ENCODE peak calls at places on chromosome 4, in seven cellular contexts. U is GM12878, K is H1, B is K562, A is HepG2, D is HCT116, G is SK-N-SH. T is an unnamed sample.

GRCh38 chr4:83285022-83285387 is 407 bp upstream of the COQ2 start:
- DNase-seq in U (no peak), K (no peak), B (peak; percentile 11), A (no peak), D (no peak), G (peak; percentile 23), T (peak; percentile 25)

GRCh38 chr4:53656421-53656981 is 65.2 kb upstream of the LNX1 start:
- DNase-seq in U (no peak), K (no peak), B (no peak), A (no peak), D (no peak), G (no peak), T (peak; percentile 20)

GRCh38 chr4:119939066-119939995 is 127.3 kb downstream of the MAD2L1 start:
- DNase-seq in U (no peak), K (no peak), B (no peak), A (no peak), D (no peak), G (no peak), T (no peak)

GRCh38 chr4:66943117-66943516 is 602.2 kb downstream of the CENPC start:
- DNase-seq in U (no peak), K (no peak), B (no peak), A (no peak), D (no peak), G (no peak), T (no peak)

GRCh38 chr4:145808848-145809512 is 129.0 kb downstream of the C4orf51 start:
- DNase-seq in U (no peak), K (no peak), B (no peak), A (no peak), D (no peak), G (no peak), T (no peak)

GRCh38 chr4:98802673-98803286 is 126.2 kb downstream of the EIF4E start:
- DNase-seq in U (no peak), K (no peak), B (no peak), A (no peak), D (no peak), G (no peak), T (no peak)

GRCh38 chr4:182647901-182648300 is 269.3 kb downstream of the DCTD start:
- DNase-seq in U (no peak), K (no peak), B (no peak), A (no peak), D (no peak), G (no peak), T (no peak)

GRCh38 chr4:87785858-87786509 is 13.4 kb upstream of the IBSP start:
- DNase-seq in U (no peak), K (no peak), B (no peak), A (no peak), D (no peak), G (no peak), T (no peak)

GRCh38 chr4:25029479-25030282 is 1.1 kb downstream of the LGI2 start:
- DNase-seq in U (no peak), K (no peak), B (no peak), A (no peak), D (no peak), G (peak; percentile 9), T (no peak)
- TF ChIP-seq JUND in U (no peak), K (no peak), B (no peak), A (no peak), D (no peak), G (no peak), T (no peak)

GRCh38 chr4:27703771-27704170 is 843.1 kb downstream of the STIM2 start:
- DNase-seq in U (no peak), K (no peak), B (no peak), A (no peak), D (no peak), G (no peak), T (no peak)

GRCh38 chr4:27701563-27701962 is 840.9 kb downstream of the STIM2 start:
- DNase-seq in U (no peak), K (no peak), B (no peak), A (no peak), D (no peak), G (no peak), T (no peak)

DNA sequence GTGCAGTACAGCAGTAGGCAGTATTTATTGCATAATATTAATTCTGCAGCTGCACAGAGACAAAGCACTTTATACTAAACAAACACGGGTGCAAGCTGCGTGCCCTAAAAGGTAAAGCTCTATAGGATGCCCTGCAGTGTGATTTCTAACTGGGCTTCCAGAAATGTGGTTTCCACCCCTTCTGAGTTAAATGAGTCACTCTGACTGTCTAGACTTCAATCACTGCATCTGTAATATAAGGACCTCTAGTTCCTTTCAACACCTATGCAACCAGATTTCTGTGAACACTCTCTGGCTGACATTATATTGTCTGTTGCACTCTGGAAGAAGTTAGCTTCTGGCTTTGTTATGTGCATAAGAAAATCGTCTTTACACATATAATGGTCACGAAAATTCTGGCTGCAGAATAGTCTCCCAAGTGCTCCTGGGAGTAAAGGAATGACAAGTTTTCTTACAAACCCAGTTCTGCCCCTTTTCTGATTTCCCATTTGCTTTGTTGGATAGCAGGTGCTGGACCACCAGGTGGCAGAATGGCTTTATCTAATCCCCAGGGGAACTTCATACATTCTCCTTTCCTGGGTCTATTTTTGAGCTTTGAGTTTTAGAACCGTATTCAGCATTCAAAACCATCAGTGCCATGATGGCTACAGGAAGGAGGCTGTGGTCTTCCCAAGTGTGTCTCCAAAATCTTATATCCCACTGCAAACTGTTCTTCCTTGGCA is 842.2 kb downstream of the STIM2 start:
- DNase-seq in U (no peak), K (no peak), B (no peak), A (peak; percentile 6), D (peak; percentile 19), G (peak; percentile 3), T (no peak)
- TF ChIP-seq JUND in U (no peak), K (no peak), B (no peak), A (no peak), D (no peak), G (no peak), T (no peak)

GRCh38 chr4:147044241-147044640 is 98.6 kb upstream of the TTC29 start:
- DNase-seq in U (no peak), K (no peak), B (no peak), A (no peak), D (no peak), G (no peak), T (no peak)
- TF ChIP-seq JUND in U (no peak), K (no peak), B (no peak), A (no peak), D (no peak), G (no peak), T (no peak)

DNA sequence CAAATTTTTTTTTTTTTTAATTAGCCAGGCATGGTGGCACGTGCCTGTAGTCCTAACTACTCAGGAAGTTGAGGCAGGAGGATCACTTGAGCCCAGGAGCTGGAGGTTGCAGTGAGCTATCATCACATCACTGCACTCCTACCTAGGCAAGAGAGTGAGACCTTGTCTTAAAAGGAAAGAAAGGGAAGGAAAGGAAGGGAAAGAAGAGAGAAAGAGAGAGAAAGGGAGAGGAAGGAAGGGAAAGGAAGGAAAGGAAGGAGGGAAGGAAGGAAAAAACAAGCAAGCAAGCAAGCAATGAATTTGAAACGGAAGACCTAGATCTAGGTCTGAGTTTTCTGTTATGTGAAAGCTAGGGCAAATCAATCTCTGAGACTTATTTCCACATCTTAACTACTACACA is 4.7 kb downstream of the HAUS3 start:
- DNase-seq in U (no peak), K (no peak), B (no peak), A (no peak), D (no peak), G (no peak), T (no peak)
- TF ChIP-seq JUND in U (no peak), K (no peak), B (no peak), A (no peak), D (no peak), G (no peak), T (no peak)

GRCh38 chr4:155639674-155640529 is 26.7 kb upstream of the GUCY1A1 start:
- DNase-seq in U (peak; percentile 45), K (no peak), B (no peak), A (no peak), D (no peak), G (no peak), T (no peak)
- TF ChIP-seq JUND in U (no peak), K (no peak), B (no peak), A (no peak), D (no peak), G (no peak), T (no peak)